ENCODE peak calls at places on chromosomes 12 and 14, in four cellular contexts. One of them, this sample, is unnamed.
A peak's percentile ranks its signal among the peaks of the same experiment; 100 is the strongest.

GRCh38 chr14:24135834-24136683 is at the start of gene PSME1:
- DNase-seq in ovary: peak; percentile 95
- DNase-seq in CD8-positive, alpha-beta T cell: peak; percentile 92
- DNase-seq in SK-N-SH: peak; percentile 98
- DNase-seq in this sample: peak; percentile 90

GRCh38 chr14:104040539-104040938 is 45.0 kb upstream of the ASPG start:
- DNase-seq in ovary: no peak
- DNase-seq in SK-N-SH: no peak
- DNase-seq in CD8-positive, alpha-beta T cell: no peak
- DNase-seq in this sample: no peak

GRCh38 chr14:91829511-91829910 is 37.8 kb downstream of the TC2N start:
- DNase-seq in SK-N-SH: no peak
- DNase-seq in CD8-positive, alpha-beta T cell: no peak
- DNase-seq in ovary: no peak
- DNase-seq in this sample: no peak

GRCh38 chr12:49955899-49956662 is 5.5 kb downstream of the AQP2 start:
- DNase-seq in ovary: peak; percentile 21
- DNase-seq in CD8-positive, alpha-beta T cell: no peak
- DNase-seq in SK-N-SH: no peak
- DNase-seq in this sample: no peak

GRCh38 chr14:54777395-54777794 is 125.2 kb downstream of the GCH1 start:
- DNase-seq in SK-N-SH: no peak
- DNase-seq in ovary: no peak
- DNase-seq in CD8-positive, alpha-beta T cell: no peak
- DNase-seq in this sample: no peak

GRCh38 chr14:68395585-68395984 is 397.3 kb downstream of the ZFP36L1 start:
- DNase-seq in SK-N-SH: no peak
- DNase-seq in CD8-positive, alpha-beta T cell: no peak
- DNase-seq in ovary: no peak
- DNase-seq in this sample: peak; percentile 66

GRCh38 chr14:36067428-36068187 is 108.9 kb downstream of the PTCSC3 start:
- DNase-seq in CD8-positive, alpha-beta T cell: no peak
- DNase-seq in ovary: no peak
- DNase-seq in SK-N-SH: no peak
- DNase-seq in this sample: no peak

GRCh38 chr12:102551186-102551585 is 70.8 kb upstream of the IGF1 start:
- DNase-seq in ovary: no peak
- DNase-seq in CD8-positive, alpha-beta T cell: no peak
- DNase-seq in SK-N-SH: no peak
- DNase-seq in this sample: no peak

GRCh38 chr12:28086521-28086920 is 103.7 kb upstream of the CCDC91 start:
- DNase-seq in CD8-positive, alpha-beta T cell: no peak
- DNase-seq in ovary: no peak
- DNase-seq in SK-N-SH: no peak
- DNase-seq in this sample: no peak

GRCh38 chr12:27219693-27220056 is 24.4 kb upstream of the STK38L start:
- DNase-seq in SK-N-SH: no peak
- DNase-seq in CD8-positive, alpha-beta T cell: no peak
- DNase-seq in ovary: no peak
- DNase-seq in this sample: no peak

GRCh38 chr12:106119301-106119700 is 19.5 kb downstream of the NUAK1 start:
- DNase-seq in ovary: no peak
- DNase-seq in SK-N-SH: no peak
- DNase-seq in CD8-positive, alpha-beta T cell: no peak
- DNase-seq in this sample: no peak

GRCh38 chr14:79680087-79680486 is 531.2 kb downstream of the DIO2 start:
- DNase-seq in SK-N-SH: no peak
- DNase-seq in ovary: no peak
- DNase-seq in CD8-positive, alpha-beta T cell: no peak
- DNase-seq in this sample: no peak

GRCh38 chr14:50400461-50400860 is 3.8 kb upstream of the CDKL1 start:
- DNase-seq in ovary: no peak
- DNase-seq in CD8-positive, alpha-beta T cell: no peak
- DNase-seq in SK-N-SH: no peak
- DNase-seq in this sample: no peak

GRCh38 chr12:81874166-81874565 is 115.0 kb upstream of the PPFIA2 start:
- DNase-seq in CD8-positive, alpha-beta T cell: no peak
- DNase-seq in SK-N-SH: peak; percentile 1
- DNase-seq in ovary: no peak
- DNase-seq in this sample: no peak

GRCh38 chr14:76584271-76584702 is 177.0 kb upstream of the VASH1 start:
- DNase-seq in ovary: no peak
- DNase-seq in SK-N-SH: no peak
- DNase-seq in CD8-positive, alpha-beta T cell: no peak
- DNase-seq in this sample: no peak

GRCh38 chr14:99231850-99232401 is 40.1 kb downstream of the BCL11B start:
- DNase-seq in CD8-positive, alpha-beta T cell: peak; percentile 61
- DNase-seq in SK-N-SH: no peak
- DNase-seq in ovary: peak; percentile 71
- DNase-seq in this sample: no peak

GRCh38 chr12:54038260-54038759 is 5.5 kb downstream of the HOXC5 start:
- DNase-seq in CD8-positive, alpha-beta T cell: no peak
- DNase-seq in SK-N-SH: no peak
- DNase-seq in ovary: peak; percentile 61
- DNase-seq in this sample: no peak

GRCh38 chr14:88426271-88426670 is 40.8 kb downstream of the SPATA7 start:
- DNase-seq in SK-N-SH: no peak
- DNase-seq in ovary: no peak
- DNase-seq in CD8-positive, alpha-beta T cell: no peak
- DNase-seq in this sample: peak; percentile 51

GRCh38 chr14:69543341-69544249 is 31.1 kb downstream of the CCDC177 start:
- DNase-seq in CD8-positive, alpha-beta T cell: no peak
- DNase-seq in SK-N-SH: no peak
- DNase-seq in ovary: no peak
- DNase-seq in this sample: peak; percentile 69

GRCh38 chr12:118124333-118124874 is 11.5 kb upstream of the PEBP1 start:
- DNase-seq in CD8-positive, alpha-beta T cell: no peak
- DNase-seq in SK-N-SH: no peak
- DNase-seq in ovary: no peak
- DNase-seq in this sample: no peak

GRCh38 chr14:73973497-73973896 is 23.4 kb downstream of the COQ6 start:
- DNase-seq in ovary: no peak
- DNase-seq in CD8-positive, alpha-beta T cell: no peak
- DNase-seq in SK-N-SH: no peak
- DNase-seq in this sample: no peak

GRCh38 chr14:21087294-21088091 is 11.0 kb downstream of the ZNF219 start:
- DNase-seq in SK-N-SH: peak; percentile 80
- DNase-seq in CD8-positive, alpha-beta T cell: peak; percentile 87
- DNase-seq in ovary: no peak
- DNase-seq in this sample: peak; percentile 62

GRCh38 chr12:112130461-112130998 is 5.2 kb downstream of the TRAFD1 start:
- DNase-seq in CD8-positive, alpha-beta T cell: no peak
- DNase-seq in SK-N-SH: no peak
- DNase-seq in ovary: no peak
- DNase-seq in this sample: peak; percentile 89

GRCh38 chr14:87690076-87690661 is 302.8 kb downstream of the GALC start:
- DNase-seq in CD8-positive, alpha-beta T cell: no peak
- DNase-seq in SK-N-SH: no peak
- DNase-seq in ovary: no peak
- DNase-seq in this sample: no peak

GRCh38 chr12:71183846-71184245 is 26.0 kb upstream of the TSPAN8 start:
- DNase-seq in ovary: no peak
- DNase-seq in SK-N-SH: no peak
- DNase-seq in CD8-positive, alpha-beta T cell: no peak
- DNase-seq in this sample: peak; percentile 5

GRCh38 chr12:132356686-132357622 is 27.6 kb upstream of the GALNT9 start:
- DNase-seq in ovary: peak; percentile 75
- DNase-seq in CD8-positive, alpha-beta T cell: no peak
- DNase-seq in SK-N-SH: no peak
- DNase-seq in this sample: peak; percentile 77

GRCh38 chr14:65336191-65336591 is 76.3 kb upstream of the FUT8 start:
- DNase-seq in ovary: no peak
- DNase-seq in SK-N-SH: no peak
- DNase-seq in CD8-positive, alpha-beta T cell: no peak
- DNase-seq in this sample: peak; percentile 57

GRCh38 chr12:58277231-58277630 is 335.9 kb downstream of the ATP23 start:
- DNase-seq in ovary: no peak
- DNase-seq in SK-N-SH: no peak
- DNase-seq in CD8-positive, alpha-beta T cell: no peak
- DNase-seq in this sample: no peak

GRCh38 chr12:105906545-105906944 is 232.2 kb downstream of the NUAK1 start:
- DNase-seq in ovary: no peak
- DNase-seq in SK-N-SH: no peak
- DNase-seq in CD8-positive, alpha-beta T cell: no peak
- DNase-seq in this sample: no peak

GRCh38 chr12:12717586-12718381 is 616 bp downstream of the CDKN1B start:
- DNase-seq in CD8-positive, alpha-beta T cell: no peak
- DNase-seq in ovary: peak; percentile 56
- DNase-seq in SK-N-SH: peak; percentile 61
- DNase-seq in this sample: peak; percentile 31

GRCh38 chr12:57896139-57896436 is 45.3 kb upstream of the ATP23 start:
- DNase-seq in ovary: no peak
- DNase-seq in SK-N-SH: no peak
- DNase-seq in CD8-positive, alpha-beta T cell: no peak
- DNase-seq in this sample: peak; percentile 50

GRCh38 chr14:92387610-92388009 is 64.6 kb downstream of the SLC24A4 start:
- DNase-seq in CD8-positive, alpha-beta T cell: no peak
- DNase-seq in ovary: no peak
- DNase-seq in SK-N-SH: no peak
- DNase-seq in this sample: no peak

GRCh38 chr14:80902608-80903007 is 38.9 kb downstream of the CEP128 start:
- DNase-seq in ovary: no peak
- DNase-seq in SK-N-SH: no peak
- DNase-seq in CD8-positive, alpha-beta T cell: no peak
- DNase-seq in this sample: no peak

GRCh38 chr12:115398311-115398781 is 714.4 kb upstream of the TBX3 start:
- DNase-seq in CD8-positive, alpha-beta T cell: no peak
- DNase-seq in SK-N-SH: peak; percentile 16
- DNase-seq in ovary: no peak
- DNase-seq in this sample: peak; percentile 63

GRCh38 chr14:85528080-85528881 is 1.7 kb upstream of the FLRT2 start:
- DNase-seq in CD8-positive, alpha-beta T cell: no peak
- DNase-seq in SK-N-SH: no peak
- DNase-seq in ovary: peak; percentile 36
- DNase-seq in this sample: peak; percentile 88

GRCh38 chr12:50069069-50069468 is 11.7 kb downstream of the ASIC1 start:
- DNase-seq in CD8-positive, alpha-beta T cell: no peak
- DNase-seq in ovary: no peak
- DNase-seq in SK-N-SH: no peak
- DNase-seq in this sample: no peak

GRCh38 chr12:126347421-126347820 is 1282.2 kb downstream of the AACS start:
- DNase-seq in CD8-positive, alpha-beta T cell: no peak
- DNase-seq in SK-N-SH: no peak
- DNase-seq in ovary: no peak
- DNase-seq in this sample: no peak

GRCh38 chr12:47226199-47226598 is 146.4 kb upstream of the AMIGO2 start:
- DNase-seq in ovary: no peak
- DNase-seq in SK-N-SH: no peak
- DNase-seq in CD8-positive, alpha-beta T cell: no peak
- DNase-seq in this sample: no peak

GRCh38 chr12:47224563-47225133 is 144.9 kb upstream of the AMIGO2 start:
- DNase-seq in SK-N-SH: no peak
- DNase-seq in ovary: no peak
- DNase-seq in CD8-positive, alpha-beta T cell: no peak
- DNase-seq in this sample: no peak

GRCh38 chr12:47222960-47223847 is 143.4 kb upstream of the AMIGO2 start:
- DNase-seq in SK-N-SH: no peak
- DNase-seq in ovary: peak; percentile 57
- DNase-seq in CD8-positive, alpha-beta T cell: no peak
- DNase-seq in this sample: peak; percentile 22

GRCh38 chr12:47223848-47224213 is 144.1 kb upstream of the AMIGO2 start:
- DNase-seq in SK-N-SH: no peak
- DNase-seq in CD8-positive, alpha-beta T cell: no peak
- DNase-seq in ovary: peak; percentile 73
- DNase-seq in this sample: peak; percentile 40

GRCh38 chr12:47225356-47225755 is 145.6 kb upstream of the AMIGO2 start:
- DNase-seq in CD8-positive, alpha-beta T cell: no peak
- DNase-seq in SK-N-SH: no peak
- DNase-seq in ovary: no peak
- DNase-seq in this sample: no peak
- H3K4me3 ChIP-seq in CD8-positive, alpha-beta T cell: no peak overlapping the region
- H3K4me3 ChIP-seq in SK-N-SH: no peak overlapping the region
- H3K4me3 ChIP-seq in ovary: no peak overlapping the region
- H3K4me3 ChIP-seq in this sample: no peak overlapping the region

DNA sequence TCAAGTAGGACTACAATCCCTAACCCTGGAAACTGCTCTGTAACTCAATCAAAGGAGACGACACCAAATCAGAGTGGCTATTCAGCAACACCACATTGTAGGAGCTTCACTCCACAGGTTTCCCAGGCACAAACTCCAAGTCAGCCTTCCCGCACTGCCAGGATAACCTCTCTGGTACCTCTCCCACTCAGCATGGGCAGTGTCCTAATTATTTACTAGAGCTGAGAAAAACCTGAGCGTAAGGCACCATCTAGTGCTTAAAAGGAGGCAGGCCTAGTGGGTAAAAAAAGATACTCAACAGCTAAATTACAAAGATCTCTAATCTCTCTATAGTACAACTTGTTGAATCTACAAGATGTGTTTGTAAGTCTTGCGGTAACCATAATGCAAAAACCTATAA is 36.1 kb downstream of the PARP11 start:
- DNase-seq in ovary: no peak
- DNase-seq in SK-N-SH: no peak
- DNase-seq in CD8-positive, alpha-beta T cell: no peak
- DNase-seq in this sample: no peak
- TF ChIP-seq CTCF in ovary: no peak
- TF ChIP-seq CTCF in SK-N-SH: no peak
- TF ChIP-seq CTCF in CD8-positive, alpha-beta T cell: no peak
- TF ChIP-seq CTCF in this sample: no peak

GRCh38 chr12:6959376-6960290 is 8.5 kb downstream of the PTPN6 start:
- DNase-seq in ovary: peak; percentile 37
- DNase-seq in SK-N-SH: no peak
- DNase-seq in CD8-positive, alpha-beta T cell: no peak
- DNase-seq in this sample: no peak
- H3K4me3 ChIP-seq in ovary: no peak overlapping the region
- H3K4me3 ChIP-seq in SK-N-SH: no peak overlapping the region
- H3K4me3 ChIP-seq in CD8-positive, alpha-beta T cell: peak overlapping the region; percentile 66
- H3K4me3 ChIP-seq in this sample: no peak overlapping the region

GRCh38 chr14:45838597-45838996 is 585.6 kb upstream of the MIS18BP1 start:
- DNase-seq in ovary: no peak
- DNase-seq in CD8-positive, alpha-beta T cell: no peak
- DNase-seq in SK-N-SH: no peak
- DNase-seq in this sample: no peak
- TF ChIP-seq CTCF in ovary: no peak
- TF ChIP-seq CTCF in CD8-positive, alpha-beta T cell: no peak
- TF ChIP-seq CTCF in SK-N-SH: peak; percentile 19
- TF ChIP-seq CTCF in this sample: no peak

GRCh38 chr12:56186957-56187356 is 2.3 kb downstream of the SMARCC2 start:
- DNase-seq in CD8-positive, alpha-beta T cell: no peak
- DNase-seq in SK-N-SH: no peak
- DNase-seq in ovary: no peak
- DNase-seq in this sample: no peak
- H3K4me3 ChIP-seq in CD8-positive, alpha-beta T cell: no peak overlapping the region
- H3K4me3 ChIP-seq in SK-N-SH: no peak overlapping the region
- H3K4me3 ChIP-seq in ovary: no peak overlapping the region
- H3K4me3 ChIP-seq in this sample: no peak overlapping the region

GRCh38 chr12:40168868-40169267 is 55.9 kb upstream of the LRRK2 start:
- DNase-seq in ovary: no peak
- DNase-seq in SK-N-SH: no peak
- DNase-seq in CD8-positive, alpha-beta T cell: no peak
- DNase-seq in this sample: no peak
- TF ChIP-seq CTCF in ovary: no peak
- TF ChIP-seq CTCF in SK-N-SH: no peak
- TF ChIP-seq CTCF in CD8-positive, alpha-beta T cell: no peak
- TF ChIP-seq CTCF in this sample: no peak